ENCODE peak calls at places on chromosomes 6 and 20, in five cellular contexts. D is NCI-H1417, F is GM04504, Y is GM03348, N is NCI-H2029. H is an unnamed sample.

GRCh38 chr20:37727247-37727956 is 33.6 kb downstream of the CTNNBL1 start:
- DNase-seq in Y (peak; percentile 29), F (no peak), D (no peak), N (no peak), H (peak; percentile 6)

GRCh38 chr6:41645007-41645618 is 6.8 kb downstream of the MDFI start:
- DNase-seq in F (no peak), D (no peak), Y (no peak), N (no peak), H (peak; percentile 73)

GRCh38 chr6:107740496-107741190 is 83.5 kb downstream of the SCML4 start:
- DNase-seq in D (no peak), Y (peak; percentile 26), N (no peak), F (no peak), H (no peak)

GRCh38 chr6:154615483-154616025 is 105.1 kb upstream of the CNKSR3 start:
- DNase-seq in D (peak; percentile 68), F (no peak), N (peak; percentile 97), Y (peak; percentile 13), H (peak; percentile 98)

GRCh38 chr20:35304956-35305355 is 12.7 kb upstream of the FAM83C start:
- DNase-seq in D (no peak), N (no peak), Y (no peak), F (no peak), H (no peak)

GRCh38 chr6:52904562-52905279 is 4.8 kb downstream of the GSTA3 start:
- DNase-seq in N (no peak), Y (no peak), F (no peak), D (no peak), H (peak; percentile 48)

GRCh38 chr6:56359201-56359899 is 112.0 kb upstream of the COL21A1 start:
- DNase-seq in N (peak; percentile 33), Y (peak; percentile 66), D (peak; percentile 88), F (no peak), H (peak; percentile 79)

GRCh38 chr6:25279748-25280616 is 808 bp downstream of the CARMIL1 start:
- DNase-seq in F (no peak), N (no peak), D (peak; percentile 83), Y (peak; percentile 53), H (peak; percentile 85)

GRCh38 chr6:16409531-16410441 is 171.4 kb downstream of the GMPR start:
- DNase-seq in D (peak; percentile 36), N (peak; percentile 18), F (peak; percentile 67), Y (peak; percentile 78), H (peak; percentile 75)